ENCODE peak calls at places on chromosomes 12 and 14, in nine cellular contexts. C is astrocyte of the cerebellum; A is A549; D is AG09309; S is suprapubic skin; M is AG10803; W is kidney; J is upper lobe of right lung; X is CD4-positive, alpha-beta memory T cell. P is an unnamed sample.

GRCh38 chr14:102481791-102482238 is 27.8 kb downstream of the ANKRD9 start:
- DNase-seq in C (no peak), A (peak), D (no peak), S (no peak), M (no peak), W (no peak), J (peak), X (no peak), P (no peak)

GRCh38 chr12:123398918-123399617 is 15.1 kb downstream of the KMT5A start:
- DNase-seq in C (no peak), A (no peak), D (no peak), S (no peak), M (peak), W (no peak), J (no peak), X (no peak), P (peak)

GRCh38 chr14:98210045-98210678 is 1061.8 kb downstream of the BCL11B start:
- DNase-seq in C (no peak), A (no peak), D (no peak), S (no peak), M (no peak), W (peak), J (no peak), X (peak), P (no peak)

GRCh38 chr12:59164226-59164625 is 243.9 kb upstream of the LRIG3 start:
- DNase-seq in C (no peak), A (no peak), D (no peak), S (no peak), M (no peak), W (no peak), J (no peak), X (no peak), P (no peak)

GRCh38 chr14:80845877-80846276 is 95.7 kb downstream of the CEP128 start:
- DNase-seq in C (no peak), A (no peak), D (no peak), S (no peak), M (no peak), W (no peak), J (no peak), X (no peak), P (no peak)

GRCh38 chr12:46647034-46647433 is 178.8 kb downstream of the SLC38A4 start:
- DNase-seq in C (no peak), A (no peak), D (no peak), S (no peak), M (no peak), W (no peak), J (no peak), X (no peak), P (no peak)

GRCh38 chr12:57993834-57994233 is 52.5 kb downstream of the ATP23 start:
- DNase-seq in C (no peak), A (no peak), D (no peak), S (no peak), M (no peak), W (no peak), J (no peak), X (no peak), P (no peak)

GRCh38 chr12:119225454-119225853 is 46.7 kb downstream of the HSPB8 start:
- DNase-seq in C (no peak), A (no peak), D (no peak), S (no peak), M (no peak), W (no peak), J (no peak), X (no peak), P (no peak)

GRCh38 chr14:91303091-91303923 is 58.8 kb upstream of the GPR68 start:
- DNase-seq in C (no peak), A (peak), D (no peak), S (no peak), M (no peak), W (no peak), J (peak), X (peak), P (peak)

GRCh38 chr14:73718742-73719251 is 4.6 kb upstream of the PNMA1 start:
- DNase-seq in C (no peak), A (no peak), D (no peak), S (no peak), M (no peak), W (peak), J (peak), X (no peak), P (no peak)

GRCh38 chr14:51173863-51174262 is 66.2 kb upstream of the TMX1 start:
- DNase-seq in C (no peak), A (no peak), D (no peak), S (no peak), M (no peak), W (no peak), J (no peak), X (no peak), P (peak)

GRCh38 chr14:75495882-75496281 is 26.4 kb upstream of the BATF start:
- DNase-seq in C (no peak), A (no peak), D (no peak), S (no peak), M (no peak), W (no peak), J (no peak), X (no peak), P (no peak)

GRCh38 chr14:104742586-104743455 is 10.1 kb upstream of the SIVA1 start:
- DNase-seq in C (no peak), A (no peak), D (no peak), S (no peak), M (no peak), W (peak), J (no peak), X (peak), P (no peak)

DNA sequence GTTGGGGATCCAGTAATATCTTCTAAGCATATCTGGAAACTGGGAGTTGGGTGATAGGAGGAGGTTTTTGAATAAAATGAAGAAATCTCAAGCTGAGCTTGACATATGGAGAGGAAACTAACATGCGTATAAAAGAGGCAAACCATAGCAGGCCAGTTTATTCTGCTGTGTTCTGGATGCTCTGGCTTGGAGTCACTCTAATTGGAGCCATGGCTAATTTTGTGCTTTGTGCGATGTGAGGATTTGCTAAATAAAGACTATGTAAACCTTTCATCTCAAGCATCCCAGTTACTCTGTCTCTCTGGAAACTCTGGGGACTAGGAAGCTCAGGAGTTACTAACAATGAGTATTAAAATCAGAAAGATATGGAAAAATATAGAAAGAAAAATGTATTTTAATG is 66.5 kb downstream of the ATF7IP start:
- DNase-seq in C (no peak), A (no peak), D (no peak), S (no peak), M (no peak), W (no peak), J (no peak), X (no peak), P (no peak)
- H3K4me3 ChIP-seq in C (no peak), A (no peak), D (no peak), S (no peak), M (no peak), W (no peak), J (no peak), X (no peak), P (no peak)

GRCh38 chr14:34629657-34630529 is at the start of gene SNX6:
- DNase-seq in C (peak), A (peak), D (no peak), S (peak), M (peak), W (peak), J (peak), X (peak), P (peak)
- H3K4me3 ChIP-seq in C (peak), A (peak), D (peak), S (peak), M (peak), W (peak), J (peak), X (peak), P (peak)

GRCh38 chr12:2383276-2384028 is 330.7 kb downstream of the CACNA1C start:
- DNase-seq in C (no peak), A (no peak), D (no peak), S (no peak), M (no peak), W (no peak), J (no peak), X (no peak), P (no peak)

GRCh38 chr12:2382391-2383155 is 329.8 kb downstream of the CACNA1C start:
- DNase-seq in C (no peak), A (no peak), D (no peak), S (no peak), M (peak), W (no peak), J (no peak), X (no peak), P (no peak)

GRCh38 chr12:2375871-2376270 is 323.1 kb downstream of the CACNA1C start:
- DNase-seq in C (no peak), A (no peak), D (no peak), S (no peak), M (no peak), W (no peak), J (no peak), X (no peak), P (no peak)

GRCh38 chr12:2376855-2377657 is 324.3 kb downstream of the CACNA1C start:
- DNase-seq in C (no peak), A (no peak), D (no peak), S (no peak), M (no peak), W (no peak), J (no peak), X (no peak), P (no peak)

DNA sequence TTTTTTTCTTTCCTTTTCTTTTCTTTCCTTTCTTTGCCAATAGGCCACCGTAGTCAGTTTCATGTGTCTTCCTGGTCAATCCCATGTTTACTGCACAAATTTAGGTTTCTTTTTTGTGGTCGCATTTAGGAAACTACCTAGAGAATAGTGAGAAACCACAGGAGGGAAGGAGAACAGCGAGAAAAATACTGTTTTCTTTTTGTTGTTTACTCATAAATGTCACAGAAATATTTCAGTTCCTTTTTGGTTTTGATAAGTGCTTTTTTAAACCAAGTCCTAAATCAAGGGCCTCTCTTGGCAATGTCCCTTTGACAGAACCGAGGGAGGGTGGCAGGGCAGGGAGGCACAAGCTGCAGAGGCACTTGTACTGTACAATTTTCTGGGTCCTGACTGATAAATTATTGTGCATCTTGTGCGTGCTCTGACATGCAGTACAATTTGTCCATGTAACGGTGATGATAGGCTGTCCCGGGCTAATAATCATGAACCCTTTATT is 326.1 kb downstream of the CACNA1C start:
- DNase-seq in C (no peak), A (no peak), D (no peak), S (no peak), M (no peak), W (no peak), J (no peak), X (no peak), P (no peak)
- H3K4me3 ChIP-seq in C (no peak), A (no peak), D (no peak), S (no peak), M (no peak), W (no peak), J (no peak), X (no peak), P (no peak)

GRCh38 chr14:37901978-37902377 is 305.7 kb upstream of the SSTR1 start:
- DNase-seq in C (no peak), A (no peak), D (peak), S (no peak), M (peak), W (peak), J (no peak), X (no peak), P (peak)

GRCh38 chr14:37899365-37899764 is 303.9 kb downstream of the TTC6 start:
- DNase-seq in C (no peak), A (no peak), D (no peak), S (no peak), M (no peak), W (peak), J (no peak), X (no peak), P (no peak)

GRCh38 chr14:37900582-37900981 is 305.2 kb downstream of the TTC6 start:
- DNase-seq in C (no peak), A (no peak), D (no peak), S (no peak), M (no peak), W (no peak), J (no peak), X (no peak), P (no peak)

GRCh38 chr14:37903561-37904191 is 304.0 kb upstream of the SSTR1 start:
- DNase-seq in C (peak), A (peak), D (peak), S (no peak), M (peak), W (no peak), J (no peak), X (no peak), P (no peak)
- H3K4me3 ChIP-seq in C (no peak), A (no peak), D (no peak), S (no peak), M (peak), W (no peak), J (no peak), X (no peak), P (no peak)

GRCh38 chr14:53462931-53463778 is 310.0 kb upstream of the DDHD1 start:
- DNase-seq in C (no peak), A (no peak), D (no peak), S (no peak), M (no peak), W (no peak), J (peak), X (no peak), P (no peak)
- H3K4me3 ChIP-seq in C (no peak), A (no peak), D (no peak), S (no peak), M (no peak), W (no peak), J (no peak), X (no peak), P (no peak)

DNA sequence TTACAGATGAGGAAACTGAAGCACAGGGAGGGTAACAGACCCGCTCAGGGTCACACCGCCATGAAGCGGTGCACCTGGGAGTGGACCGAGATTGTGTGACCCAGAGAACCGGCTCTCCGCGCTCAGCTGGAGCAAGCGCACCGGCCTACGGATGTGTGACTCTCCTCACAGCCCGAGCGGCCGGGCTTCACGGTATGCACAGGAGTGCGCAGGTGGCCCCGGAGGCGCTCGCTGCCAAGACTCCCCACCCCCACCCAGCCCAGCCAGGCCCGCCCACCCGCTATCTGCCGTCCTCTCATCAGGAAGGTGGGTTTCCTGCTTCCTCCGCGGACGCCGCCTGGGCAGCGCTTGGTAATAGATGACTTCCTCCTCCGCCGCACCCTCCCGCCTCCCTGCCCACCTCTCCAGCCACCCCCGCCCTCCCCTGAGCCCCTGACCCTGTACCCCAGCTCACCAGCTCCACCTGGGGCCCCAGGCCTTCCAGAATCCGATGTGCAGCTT is 110.7 kb downstream of the NCOR2 start:
- DNase-seq in C (no peak), A (no peak), D (no peak), S (no peak), M (no peak), W (peak), J (no peak), X (peak), P (no peak)
- H3K4me3 ChIP-seq in C (no peak), A (no peak), D (no peak), S (peak), M (no peak), W (no peak), J (peak), X (peak), P (no peak)

GRCh38 chr12:107443320-107444090 is 242.1 kb upstream of the PWP1 start:
- DNase-seq in C (no peak), A (no peak), D (no peak), S (no peak), M (no peak), W (no peak), J (no peak), X (no peak), P (no peak)

GRCh38 chr12:107441906-107442305 is 243.7 kb upstream of the PWP1 start:
- DNase-seq in C (peak), A (no peak), D (no peak), S (no peak), M (peak), W (no peak), J (no peak), X (no peak), P (peak)

GRCh38 chr12:107444771-107445170 is 240.8 kb upstream of the PWP1 start:
- DNase-seq in C (no peak), A (no peak), D (no peak), S (no peak), M (no peak), W (no peak), J (no peak), X (no peak), P (no peak)

GRCh38 chr12:107440596-107440995 is 245.0 kb upstream of the PWP1 start:
- DNase-seq in C (no peak), A (no peak), D (no peak), S (no peak), M (no peak), W (no peak), J (no peak), X (no peak), P (no peak)

DNA sequence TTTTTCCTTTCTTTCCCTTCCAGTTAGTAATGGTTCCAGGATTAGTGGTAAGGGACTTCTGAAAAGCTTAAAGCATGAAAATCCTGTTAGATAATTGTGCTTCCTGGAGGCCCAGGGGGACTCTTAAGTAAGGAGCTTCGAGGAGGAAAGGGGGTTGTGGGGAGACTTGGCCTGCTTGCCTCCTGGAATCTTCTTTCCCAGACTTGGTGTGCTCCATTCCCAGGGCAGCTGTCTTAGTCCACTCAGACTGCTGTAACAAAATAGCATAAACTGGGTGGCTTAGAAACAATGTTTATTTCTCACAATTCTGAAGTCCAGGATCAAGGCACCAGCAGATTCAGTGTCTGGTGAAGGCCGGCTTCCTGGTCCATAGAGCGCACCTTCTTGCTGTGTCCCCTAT is 243.0 kb upstream of the PWP1 start:
- DNase-seq in C (no peak), A (no peak), D (no peak), S (no peak), M (peak), W (no peak), J (no peak), X (no peak), P (no peak)
- H3K4me3 ChIP-seq in C (no peak), A (no peak), D (no peak), S (no peak), M (peak), W (no peak), J (peak), X (no peak), P (no peak)